ENCODE peak calls at places on chromosomes 2 and 18, in seven cellular contexts. K, V, S, C, B, Z and W are unnamed samples.

GRCh38 chr2:95077893-95078603 is 43.6 kb downstream of the MRPS5 start:
- DNase-seq in B (no peak), S (no peak), C (no peak), V (no peak), Z (no peak), K (no peak), W (peak)

GRCh38 chr2:182444170-182444569 is 17.3 kb upstream of the PDE1A start:
- DNase-seq in K (no peak), B (no peak), V (no peak), C (no peak), S (no peak), Z (no peak), W (no peak)

GRCh38 chr2:232966122-232966521 is 46.9 kb downstream of the NGEF start:
- DNase-seq in V (no peak), B (no peak), C (no peak), K (no peak), Z (no peak), S (no peak), W (no peak)

GRCh38 chr2:63734510-63734909 is 107.2 kb upstream of the UGP2 start:
- DNase-seq in C (peak), S (no peak), Z (no peak), B (no peak), V (no peak), K (no peak), W (no peak)

GRCh38 chr18:7663305-7664023 is 96.3 kb downstream of the PTPRM start:
- DNase-seq in K (no peak), C (no peak), Z (no peak), B (no peak), V (no peak), S (no peak), W (no peak)

GRCh38 chr2:176415156-176415870 is 146.1 kb downstream of the MTX2 start:
- DNase-seq in V (no peak), S (no peak), B (no peak), Z (no peak), K (no peak), C (no peak), W (no peak)

GRCh38 chr2:147076634-147077033 is 768.2 kb upstream of the ACVR2A start:
- DNase-seq in K (no peak), B (no peak), S (no peak), V (no peak), C (peak), Z (no peak), W (no peak)

GRCh38 chr2:15313657-15314056 is 247.5 kb downstream of the NBAS start:
- DNase-seq in S (no peak), C (peak), V (no peak), Z (no peak), K (no peak), B (no peak), W (no peak)

GRCh38 chr2:150214626-150215025 is 272.8 kb downstream of the RND3 start:
- DNase-seq in K (no peak), Z (no peak), B (no peak), S (no peak), V (no peak), C (no peak), W (no peak)

GRCh38 chr2:172460780-172461201 is 33.4 kb downstream of the ITGA6 start:
- DNase-seq in Z (no peak), C (no peak), K (no peak), V (no peak), S (no peak), B (no peak), W (no peak)

GRCh38 chr2:190533968-190534309 is 583 bp downstream of the NEMP2 start:
- DNase-seq in Z (no peak), S (no peak), B (no peak), K (no peak), C (no peak), V (peak), W (no peak)

GRCh38 chr2:196399736-196400691 is 228.6 kb upstream of the STK17B start:
- DNase-seq in B (no peak), S (no peak), K (no peak), Z (no peak), C (peak), V (no peak), W (no peak)

GRCh38 chr2:232330068-232330999 is 48.2 kb upstream of the ALPP start:
- DNase-seq in Z (no peak), K (no peak), V (no peak), S (peak), B (no peak), C (no peak), W (no peak)

GRCh38 chr2:45992021-45992745 is 305.0 kb upstream of the EPAS1 start:
- DNase-seq in C (peak), V (no peak), K (peak), S (no peak), Z (no peak), B (no peak), W (peak)

GRCh38 chr2:83224591-83224990 is 1234.5 kb downstream of the SUCLG1 start:
- DNase-seq in V (no peak), Z (no peak), B (no peak), S (no peak), C (no peak), K (no peak), W (no peak)

GRCh38 chr2:130835766-130836015 is 1.0 kb upstream of the ARHGEF4 start:
- DNase-seq in B (no peak), V (no peak), Z (no peak), S (no peak), C (no peak), K (no peak), W (no peak)

GRCh38 chr2:43228782-43229659 is 2.6 kb upstream of the ZFP36L2 start:
- DNase-seq in B (no peak), K (no peak), C (peak), Z (no peak), S (no peak), V (no peak), W (no peak)

GRCh38 chr2:43458002-43458628 is 137.7 kb downstream of the THADA start:
- DNase-seq in B (no peak), Z (no peak), C (peak), V (no peak), K (no peak), S (no peak), W (no peak)

GRCh38 chr2:19109521-19109920 is 248.9 kb downstream of the OSR1 start:
- DNase-seq in B (no peak), V (no peak), S (no peak), C (peak), K (no peak), Z (no peak), W (no peak)

GRCh38 chr2:167253025-167253424 is 364.7 kb downstream of the XIRP2 start:
- DNase-seq in K (no peak), B (no peak), S (no peak), C (peak), V (no peak), Z (no peak), W (no peak)

GRCh38 chr18:62209046-62209445 is 22.0 kb downstream of the RELCH start:
- DNase-seq in B (no peak), S (no peak), C (no peak), Z (no peak), V (no peak), K (no peak), W (no peak)

GRCh38 chr2:227160164-227160563 is 3.8 kb downstream of the COL4A4 start:
- DNase-seq in V (no peak), Z (no peak), S (no peak), C (no peak), K (no peak), B (no peak), W (no peak)

GRCh38 chr2:203126971-203127370 is 111.8 kb upstream of the CYP20A1 start:
- DNase-seq in K (no peak), Z (no peak), S (no peak), C (no peak), B (no peak), V (no peak), W (no peak)

DNA sequence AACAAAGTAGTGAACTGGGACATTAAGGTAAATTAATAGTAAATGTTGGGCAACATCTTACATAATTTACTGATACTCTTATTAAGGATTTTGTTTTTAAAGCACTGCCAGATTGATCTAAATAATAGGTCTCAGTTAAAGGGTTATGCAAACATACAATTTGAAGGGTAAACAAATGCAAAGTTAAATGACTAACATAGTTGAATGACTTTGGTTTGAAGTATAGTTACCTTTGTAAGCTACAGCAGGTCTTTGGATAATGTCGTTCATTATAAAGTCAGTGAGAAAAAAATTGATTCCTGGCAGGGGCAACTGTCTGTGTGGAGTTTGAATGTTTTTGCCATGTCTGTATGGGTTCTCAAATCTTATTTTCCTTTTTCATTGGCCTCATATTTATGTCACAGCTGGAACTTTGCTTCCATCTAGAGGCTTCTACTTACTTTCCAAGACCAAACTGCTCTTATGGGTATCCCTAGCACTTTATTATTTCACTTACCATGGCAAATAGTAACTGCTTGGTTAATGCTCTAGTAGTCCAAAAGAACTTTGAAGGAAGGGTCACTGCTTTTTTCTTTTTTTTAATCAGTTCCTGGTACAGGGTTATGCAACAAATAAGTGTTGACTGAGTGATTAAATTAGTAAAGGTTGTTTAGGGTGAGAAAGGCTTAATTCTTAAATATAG is 107.8 kb downstream of the NBEAL1 start:
- DNase-seq in B (no peak), C (no peak), Z (no peak), S (no peak), V (no peak), K (no peak), W (no peak)
- TF ChIP-seq CTCF in B (peak), C (no peak), Z (no peak), S (no peak), V (no peak), K (peak), W (no peak)

GRCh38 chr2:229974271-229974670 is 52.0 kb downstream of the FBXO36 start:
- DNase-seq in B (no peak), K (no peak), S (no peak), V (no peak), C (peak), Z (no peak), W (no peak)
- TF ChIP-seq CTCF in B (no peak), K (peak), S (no peak), V (no peak), C (no peak), Z (no peak), W (peak)

GRCh38 chr2:11912980-11913379 is 166.5 kb downstream of the LPIN1 start:
- DNase-seq in V (no peak), B (no peak), K (no peak), C (no peak), S (no peak), Z (no peak), W (no peak)

GRCh38 chr2:11914455-11914854 is 168.0 kb downstream of the LPIN1 start:
- DNase-seq in B (no peak), C (peak), Z (no peak), V (no peak), S (no peak), K (no peak), W (no peak)

GRCh38 chr2:11907178-11907577 is 160.7 kb downstream of the LPIN1 start:
- DNase-seq in Z (peak), C (no peak), K (peak), B (no peak), V (no peak), S (no peak), W (no peak)

GRCh38 chr2:11915650-11916049 is 169.2 kb downstream of the LPIN1 start:
- DNase-seq in Z (no peak), S (no peak), B (no peak), V (no peak), C (no peak), K (no peak), W (no peak)

GRCh38 chr2:11910971-11911370 is 164.5 kb downstream of the LPIN1 start:
- DNase-seq in C (no peak), S (no peak), V (no peak), K (no peak), Z (no peak), B (no peak), W (no peak)
- TF ChIP-seq CTCF in C (no peak), S (no peak), V (no peak), K (no peak), Z (no peak), B (no peak), W (no peak)

DNA sequence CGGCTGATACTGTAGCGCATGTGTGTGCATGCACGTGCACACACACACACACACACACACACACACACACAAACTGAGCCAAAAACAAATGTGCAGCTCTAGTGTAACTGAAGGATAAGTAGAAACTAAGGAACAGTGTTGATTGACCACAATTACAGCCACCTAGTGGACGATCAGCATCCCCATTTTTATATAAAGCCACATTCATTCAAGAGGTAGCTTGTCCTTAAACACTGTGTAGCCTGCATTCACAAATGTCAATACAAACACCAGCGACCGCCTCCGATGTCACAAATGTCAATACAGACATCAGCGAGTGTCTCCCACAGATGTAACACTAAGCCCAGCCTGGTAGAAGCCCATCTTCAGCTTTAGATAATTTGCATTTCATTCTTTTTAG is 167.4 kb downstream of the PTGR3 start:
- DNase-seq in C (peak), K (no peak), V (no peak), B (no peak), Z (no peak), S (no peak), W (peak)
- TF ChIP-seq CTCF in C (peak), K (peak), V (no peak), B (peak), Z (peak), S (peak), W (peak)

GRCh38 chr2:208820289-208820688 is 413.7 kb downstream of the PTH2R start:
- DNase-seq in S (no peak), C (no peak), B (no peak), V (no peak), Z (no peak), K (no peak), W (no peak)
- TF ChIP-seq CTCF in S (peak), C (no peak), B (no peak), V (no peak), Z (no peak), K (no peak), W (no peak)

GRCh38 chr18:76212958-76213357 is 282.1 kb downstream of the ZNF516 start:
- DNase-seq in K (no peak), C (no peak), S (no peak), B (no peak), V (no peak), Z (no peak), W (no peak)
- TF ChIP-seq CTCF in K (no peak), C (no peak), S (no peak), B (no peak), V (no peak), Z (no peak), W (no peak)

GRCh38 chr2:79128406-79128805 is 8.1 kb downstream of the REG1A start:
- DNase-seq in S (no peak), B (no peak), Z (no peak), V (no peak), C (no peak), K (no peak), W (no peak)
- TF ChIP-seq CTCF in S (no peak), B (no peak), Z (no peak), V (no peak), C (no peak), K (no peak), W (no peak)

DNA sequence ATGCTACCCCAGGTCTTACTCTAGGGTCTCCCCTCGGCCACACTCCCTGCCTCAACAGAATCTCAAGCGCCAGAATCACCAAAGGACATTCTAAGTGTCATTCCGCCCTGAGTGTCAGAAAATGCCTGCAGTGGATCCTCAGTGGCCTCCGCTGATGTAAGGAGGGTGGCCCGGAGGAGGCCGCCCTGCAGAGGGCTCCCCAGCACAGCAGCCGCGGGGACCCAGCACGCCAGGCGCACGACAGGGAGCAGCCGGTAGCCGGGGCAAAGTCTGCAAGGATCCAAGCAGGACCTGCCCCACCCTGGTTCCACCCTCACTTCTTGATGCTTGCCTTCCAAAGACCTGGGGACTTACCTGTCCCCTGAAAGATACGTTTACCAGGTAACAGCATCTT is 54.2 kb upstream of the ID2 start:
- DNase-seq in V (no peak), B (no peak), K (no peak), C (no peak), S (no peak), Z (no peak), W (no peak)
- TF ChIP-seq CTCF in V (no peak), B (no peak), K (no peak), C (no peak), S (peak), Z (no peak), W (no peak)

GRCh38 chr2:98295275-98295674 is 51.0 kb upstream of the CNGA3 start:
- DNase-seq in S (no peak), B (no peak), Z (no peak), V (no peak), K (no peak), C (no peak), W (no peak)

GRCh38 chr2:98296435-98296834 is 49.8 kb upstream of the CNGA3 start:
- DNase-seq in B (no peak), Z (no peak), S (no peak), C (no peak), V (no peak), K (peak), W (no peak)

GRCh38 chr2:98293931-98294687 is 52.1 kb upstream of the CNGA3 start:
- DNase-seq in C (no peak), Z (no peak), S (no peak), V (no peak), B (no peak), K (no peak), W (no peak)

GRCh38 chr2:98294711-98295110 is 51.5 kb upstream of the CNGA3 start:
- DNase-seq in C (no peak), Z (no peak), S (no peak), K (no peak), V (no peak), B (no peak), W (no peak)

DNA sequence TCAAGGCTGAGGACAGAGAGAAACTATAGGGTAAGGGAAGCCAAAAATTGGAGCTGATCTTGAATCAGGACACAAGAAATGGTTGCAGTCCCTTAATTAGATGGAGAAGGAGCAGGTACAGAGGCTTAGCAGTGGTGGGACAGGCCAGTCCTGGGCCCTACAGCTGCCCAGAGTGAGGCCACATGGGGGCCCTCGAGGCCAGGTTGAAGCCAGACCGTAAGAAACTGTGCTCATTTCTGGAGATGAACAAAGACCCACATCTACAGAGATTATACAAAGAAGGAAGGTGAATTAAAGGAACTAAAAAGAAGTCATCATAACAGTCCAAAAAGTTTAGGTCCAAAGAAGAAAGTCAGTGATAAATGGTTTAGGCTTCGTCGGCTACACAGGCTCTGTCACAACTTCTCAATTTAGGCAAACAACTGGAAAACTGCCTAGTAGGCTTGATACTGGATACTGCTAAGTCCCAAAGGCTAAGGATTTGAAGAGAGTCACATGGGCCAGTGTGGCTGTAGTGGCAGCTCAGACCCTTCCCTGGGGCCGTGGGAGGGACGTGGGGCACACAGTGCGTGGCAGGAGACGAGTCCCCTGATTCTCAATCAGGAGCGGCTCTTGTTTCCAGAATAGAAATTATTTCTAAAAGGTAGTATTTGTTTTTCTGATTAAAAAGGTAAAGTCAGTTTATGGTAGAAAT is 50.4 kb upstream of the CNGA3 start:
- DNase-seq in K (peak), S (no peak), C (no peak), Z (no peak), B (no peak), V (no peak), W (no peak)
- TF ChIP-seq CTCF in K (no peak), S (no peak), C (peak), Z (no peak), B (no peak), V (no peak), W (no peak)